ENCODE peak calls at places on chromosome 10, in five cellular contexts. S, Y, V, K and C are unnamed samples.

GRCh38 chr10:12833451-12833850 is 168.1 kb downstream of the CCDC3 start:
- DNase-seq in V (no peak), S (no peak), Y (no peak), K (no peak), C (no peak)

GRCh38 chr10:132341781-132342180 is 9.8 kb downstream of the LRRC27 start:
- DNase-seq in Y (no peak), K (no peak), V (no peak), S (no peak), C (no peak)

GRCh38 chr10:86043236-86043635 is 323.4 kb downstream of the GRID1 start:
- DNase-seq in S (no peak), Y (no peak), K (no peak), V (no peak), C (no peak)

GRCh38 chr10:44016101-44016500 is 367.4 kb upstream of the ZNF32 start:
- DNase-seq in K (no peak), V (no peak), S (no peak), Y (no peak), C (no peak)

GRCh38 chr10:95327367-95327766 is 36.6 kb upstream of the PDLIM1 start:
- DNase-seq in V (no peak), Y (peak; percentile 62), K (no peak), S (peak; percentile 69), C (no peak)

GRCh38 chr10:48970654-48971053 is 31.0 kb upstream of the LRRC18 start:
- DNase-seq in K (no peak), S (no peak), V (no peak), Y (no peak), C (peak; percentile 15)

GRCh38 chr10:33260403-33261239 is 73.8 kb downstream of the NRP1 start:
- DNase-seq in V (no peak), K (no peak), S (peak; percentile 28), Y (no peak), C (no peak)

GRCh38 chr10:7314068-7314646 is 96.7 kb downstream of the SFMBT2 start:
- DNase-seq in V (no peak), Y (no peak), K (no peak), S (no peak), C (no peak)

GRCh38 chr10:14605231-14605925 is 169.3 kb downstream of the FAM107B start:
- DNase-seq in S (no peak), K (no peak), V (no peak), Y (no peak), C (peak; percentile 84)

GRCh38 chr10:114955984-114956383 is 18.0 kb downstream of the TRUB1 start:
- DNase-seq in V (no peak), Y (no peak), S (no peak), K (no peak), C (no peak)

GRCh38 chr10:60363187-60363586 is 26.5 kb downstream of the ANK3 start:
- DNase-seq in V (no peak), S (no peak), K (no peak), Y (no peak), C (no peak)

GRCh38 chr10:49298990-49299815 is at the start of gene C10orf71:
- DNase-seq in Y (no peak), S (peak; percentile 59), K (no peak), V (peak; percentile 7), C (no peak)

GRCh38 chr10:11065567-11065966 is 47.9 kb downstream of the CELF2 start:
- DNase-seq in Y (no peak), V (no peak), S (no peak), K (no peak), C (no peak)

GRCh38 chr10:52135101-52135500 is 179.0 kb upstream of the DKK1 start:
- DNase-seq in S (no peak), V (no peak), K (no peak), Y (no peak), C (no peak)

GRCh38 chr10:22712959-22713852 is 1.2 kb downstream of the PIP4K2A start:
- DNase-seq in S (no peak), V (peak; percentile 1), K (peak; percentile 34), Y (peak; percentile 59), C (peak; percentile 39)

GRCh38 chr10:59006511-59007306 is 169.7 kb upstream of the PHYHIPL start:
- DNase-seq in S (no peak), Y (no peak), V (no peak), K (no peak), C (no peak)

GRCh38 chr10:21406595-21407218 is 118.8 kb downstream of the SKIDA1 start:
- DNase-seq in Y (no peak), V (no peak), S (no peak), K (peak; percentile 4), C (peak; percentile 61)

GRCh38 chr10:67837519-67838314 is at the start of gene DNAJC12:
- DNase-seq in Y (no peak), V (peak; percentile 58), K (no peak), S (peak; percentile 46), C (no peak)

GRCh38 chr10:93494494-93494893 is 1.9 kb upstream of the CEP55 start:
- DNase-seq in V (no peak), S (no peak), K (no peak), Y (no peak), C (no peak)

GRCh38 chr10:73065441-73065840 is 31.2 kb downstream of the P4HA1 start:
- DNase-seq in K (no peak), V (no peak), Y (no peak), S (no peak), C (no peak)

GRCh38 chr10:122348951-122349361 is 25.6 kb upstream of the PLEKHA1 start:
- DNase-seq in K (no peak), Y (no peak), S (no peak), V (no peak), C (no peak)

GRCh38 chr10:88395677-88396076 is 187.4 kb downstream of the RNLS start:
- DNase-seq in V (no peak), S (no peak), K (no peak), Y (no peak), C (no peak)